ENCODE peak calls at places on chromosomes 4 and X, in four cellular contexts. G is IMR-90, C is foreskin fibroblast, H is neural progenitor cell. N is an unnamed sample.
A peak's percentile ranks its signal among the peaks of the same experiment; 100 is the strongest.

GRCh38 chrX:45322382-45322781 is 121.7 kb upstream of the DIPK2B start:
- DNase-seq in G (peak; percentile 83), C (peak; percentile 90), H (peak; percentile 34), N (no peak)

GRCh38 chr4:43277003-43277402 is 384.5 kb downstream of the GRXCR1 start:
- DNase-seq in G (peak; percentile 69), C (peak; percentile 45), H (no peak), N (no peak)

GRCh38 chrX:68992998-68993397 is 164.2 kb downstream of the EFNB1 start:
- DNase-seq in G (no peak), C (no peak), H (no peak), N (no peak)

GRCh38 chr4:177041356-177041755 is 248.6 kb upstream of the VEGFC start:
- DNase-seq in G (no peak), C (peak; percentile 44), H (no peak), N (no peak)

GRCh38 chrX:133746593-133746992 is 238.8 kb downstream of the GPC3 start:
- DNase-seq in G (no peak), C (no peak), H (no peak), N (no peak)

GRCh38 chr4:4847011-4847410 is 12.5 kb upstream of the MSX1 start:
- DNase-seq in G (no peak), C (no peak), H (no peak), N (no peak)

GRCh38 chrX:129793604-129794191 is 13.9 kb downstream of the SASH3 start:
- DNase-seq in G (no peak), C (no peak), H (no peak), N (peak; percentile 36)

GRCh38 chr4:19776021-19776459 is 475.7 kb upstream of the SLIT2 start:
- DNase-seq in G (peak; percentile 81), C (peak; percentile 73), H (peak; percentile 15), N (no peak)

GRCh38 chr4:25919676-25920075 is 5.7 kb downstream of the SMIM20 start:
- DNase-seq in G (peak; percentile 53), C (no peak), H (no peak), N (no peak)

GRCh38 chr4:36208884-36209473 is 35.3 kb downstream of the ARAP2 start:
- DNase-seq in G (no peak), C (no peak), H (no peak), N (no peak)

GRCh38 chrX:18973527-18974192 is 10.3 kb downstream of the PHKA2 start:
- DNase-seq in G (no peak), C (peak; percentile 10), H (peak; percentile 15), N (no peak)

GRCh38 chr4:154984148-154984547 is 203.1 kb downstream of the RBM46 start:
- DNase-seq in G (no peak), C (no peak), H (no peak), N (no peak)

GRCh38 chr4:29708473-29708872 is 1011.7 kb upstream of the PCDH7 start:
- DNase-seq in G (peak; percentile 88), C (peak; percentile 45), H (peak; percentile 2), N (no peak)

GRCh38 chr4:120829113-120829831 is 93.3 kb downstream of the PRDM5 start:
- DNase-seq in G (peak; percentile 70), C (peak; percentile 54), H (no peak), N (no peak)

GRCh38 chrX:82237328-82237727 is 1035.4 kb downstream of the SH3BGRL start:
- DNase-seq in G (no peak), C (no peak), H (no peak), N (no peak)

GRCh38 chr4:7170012-7170411 is 22.3 kb upstream of the SORCS2 start:
- DNase-seq in G (no peak), C (no peak), H (no peak), N (no peak)

GRCh38 chr4:7798215-7798995 is 141.3 kb downstream of the AFAP1 start:
- DNase-seq in G (peak; percentile 82), C (no peak), H (no peak), N (no peak)

GRCh38 chr4:41133619-41134018 is 80.7 kb downstream of the APBB2 start:
- DNase-seq in G (no peak), C (no peak), H (peak; percentile 24), N (no peak)

GRCh38 chr4:121526509-121526908 is 145.7 kb upstream of the QRFPR start:
- DNase-seq in G (no peak), C (no peak), H (no peak), N (peak; percentile 5)

GRCh38 chr4:108360857-108361820 is 192.4 kb upstream of the LEF1 start:
- DNase-seq in G (peak; percentile 60), C (peak; percentile 80), H (peak; percentile 43), N (no peak)

GRCh38 chr4:127685292-127685691 is 44.9 kb upstream of the SLC25A31 start:
- DNase-seq in G (peak; percentile 73), C (peak; percentile 56), H (no peak), N (no peak)

GRCh38 chrX:140744085-140744484 is 34.5 kb downstream of the LINC00632 start:
- DNase-seq in G (no peak), C (no peak), H (no peak), N (no peak)

GRCh38 chrX:8955521-8955920 is 78.4 kb downstream of the FAM9B start:
- DNase-seq in G (no peak), C (peak; percentile 40), H (no peak), N (no peak)

GRCh38 chrX:10414872-10415703 is 205.3 kb downstream of the MID1 start:
- DNase-seq in G (peak; percentile 43), C (peak; percentile 57), H (no peak), N (no peak)

GRCh38 chr4:98688416-98689290 is 30.2 kb upstream of the TSPAN5 start:
- DNase-seq in G (peak; percentile 70), C (peak; percentile 89), H (peak; percentile 9), N (no peak)

GRCh38 chrX:7170903-7171302 is 22.9 kb upstream of the PUDP start:
- DNase-seq in G (no peak), C (no peak), H (no peak), N (no peak)

GRCh38 chrX:45485682-45486081 is 285.0 kb upstream of the DIPK2B start:
- DNase-seq in G (no peak), C (peak; percentile 71), H (no peak), N (no peak)

GRCh38 chrX:23773601-23774175 is 9.3 kb upstream of the SAT1 start:
- DNase-seq in G (no peak), C (no peak), H (no peak), N (no peak)

GRCh38 chrX:103253608-103254007 is 1.3 kb downstream of the TCEAL8 start:
- DNase-seq in G (no peak), C (peak; percentile 23), H (peak; percentile 16), N (no peak)

GRCh38 chr4:123064390-123064789 is 142.0 kb upstream of the NUDT6 start:
- DNase-seq in G (peak; percentile 11), C (peak; percentile 32), H (no peak), N (no peak)

GRCh38 chr4:21605006-21605405 is 343.6 kb downstream of the KCNIP4 start:
- DNase-seq in G (no peak), C (no peak), H (no peak), N (no peak)

GRCh38 chrX:110532527-110532926 is 173.9 kb downstream of the RTL9 start:
- DNase-seq in G (no peak), C (peak; percentile 33), H (no peak), N (no peak)

GRCh38 chrX:105297041-105297440 is 76.5 kb upstream of the TEX13A start:
- DNase-seq in G (no peak), C (peak; percentile 45), H (no peak), N (no peak)

GRCh38 chrX:138191998-138192397 is 519.5 kb downstream of the FGF13 start:
- DNase-seq in G (peak; percentile 19), C (peak; percentile 3), H (peak; percentile 64), N (no peak)

GRCh38 chr4:4575284-4576211 is 33.7 kb upstream of the STX18 start:
- DNase-seq in G (peak; percentile 18), C (peak; percentile 77), H (peak; percentile 96), N (no peak)

GRCh38 chrX:123036401-123036800 is 147.7 kb upstream of the GRIA3 start:
- DNase-seq in G (no peak), C (no peak), H (no peak), N (no peak)

GRCh38 chrX:38275615-38276014 is 51.7 kb downstream of the RPGR start:
- DNase-seq in G (peak; percentile 93), C (peak; percentile 84), H (no peak), N (no peak)

GRCh38 chr4:88859191-88859812 is 161.7 kb upstream of the NAP1L5 start:
- DNase-seq in G (no peak), C (peak; percentile 58), H (no peak), N (no peak)

GRCh38 chr4:76732246-76732645 is 165.7 kb downstream of the SOWAHB start:
- DNase-seq in G (no peak), C (no peak), H (no peak), N (no peak)